ENCODE peak calls at places on chromosomes 1 and 21, in seven cellular contexts. One of them, this sample, is unnamed.

GRCh38 chr1:154467768-154468102 is 34.3 kb upstream of the TDRD10 start:
- DNase-seq in stomach: no peak
- DNase-seq in CD8-positive, alpha-beta memory T cell: no peak
- DNase-seq in cardiac muscle cell: no peak
- DNase-seq in pancreas: no peak
- DNase-seq in neuronal stem cell: no peak
- DNase-seq in keratinocyte: no peak
- DNase-seq in this sample: no peak

GRCh38 chr1:243946946-243947345 is 96.9 kb upstream of the AKT3 start:
- DNase-seq in stomach: no peak
- DNase-seq in CD8-positive, alpha-beta memory T cell: peak; percentile 51
- DNase-seq in cardiac muscle cell: peak; percentile 33
- DNase-seq in pancreas: no peak
- DNase-seq in neuronal stem cell: no peak
- DNase-seq in keratinocyte: no peak
- DNase-seq in this sample: no peak

GRCh38 chr1:169019419-169020058 is 87.0 kb upstream of the ATP1B1 start:
- DNase-seq in stomach: no peak
- DNase-seq in CD8-positive, alpha-beta memory T cell: no peak
- DNase-seq in cardiac muscle cell: no peak
- DNase-seq in pancreas: no peak
- DNase-seq in neuronal stem cell: no peak
- DNase-seq in keratinocyte: no peak
- DNase-seq in this sample: no peak

GRCh38 chr1:156694563-156694962 is 10.8 kb downstream of the CRABP2 start:
- DNase-seq in stomach: no peak
- DNase-seq in CD8-positive, alpha-beta memory T cell: no peak
- DNase-seq in cardiac muscle cell: no peak
- DNase-seq in pancreas: no peak
- DNase-seq in neuronal stem cell: no peak
- DNase-seq in keratinocyte: no peak
- DNase-seq in this sample: no peak

GRCh38 chr1:217630711-217631591 is at the start of the genes GPATCH2 and SPATA17:
- DNase-seq in stomach: peak; percentile 78
- DNase-seq in CD8-positive, alpha-beta memory T cell: peak; percentile 88
- DNase-seq in cardiac muscle cell: peak; percentile 94
- DNase-seq in pancreas: peak; percentile 77
- DNase-seq in neuronal stem cell: peak; percentile 90
- DNase-seq in keratinocyte: no peak
- DNase-seq in this sample: peak; percentile 79

GRCh38 chr21:42151148-42152074 is 67.5 kb upstream of the ABCG1 start:
- DNase-seq in stomach: no peak
- DNase-seq in CD8-positive, alpha-beta memory T cell: no peak
- DNase-seq in cardiac muscle cell: no peak
- DNase-seq in pancreas: no peak
- DNase-seq in neuronal stem cell: no peak
- DNase-seq in keratinocyte: no peak
- DNase-seq in this sample: no peak

GRCh38 chr1:41517039-41517438 is 32.6 kb upstream of the EDN2 start:
- DNase-seq in stomach: no peak
- DNase-seq in CD8-positive, alpha-beta memory T cell: no peak
- DNase-seq in cardiac muscle cell: no peak
- DNase-seq in pancreas: no peak
- DNase-seq in neuronal stem cell: no peak
- DNase-seq in keratinocyte: no peak
- DNase-seq in this sample: no peak

GRCh38 chr21:33708874-33709273 is 66.6 kb downstream of the ITSN1 start:
- DNase-seq in stomach: no peak
- DNase-seq in CD8-positive, alpha-beta memory T cell: no peak
- DNase-seq in cardiac muscle cell: no peak
- DNase-seq in pancreas: no peak
- DNase-seq in neuronal stem cell: no peak
- DNase-seq in keratinocyte: no peak
- DNase-seq in this sample: no peak

GRCh38 chr1:8026153-8026975 is at the start of gene ERRFI1:
- DNase-seq in stomach: peak; percentile 97
- DNase-seq in CD8-positive, alpha-beta memory T cell: peak; percentile 89
- DNase-seq in cardiac muscle cell: peak; percentile 98
- DNase-seq in pancreas: peak; percentile 94
- DNase-seq in neuronal stem cell: peak; percentile 96
- DNase-seq in keratinocyte: no peak
- DNase-seq in this sample: peak; percentile 92

GRCh38 chr21:41009398-41010177 is 158.4 kb upstream of the BACE2 start:
- DNase-seq in stomach: no peak
- DNase-seq in CD8-positive, alpha-beta memory T cell: no peak
- DNase-seq in cardiac muscle cell: no peak
- DNase-seq in pancreas: no peak
- DNase-seq in neuronal stem cell: no peak
- DNase-seq in keratinocyte: no peak
- DNase-seq in this sample: no peak

GRCh38 chr1:172343246-172344099 is 77.0 kb upstream of the C1orf105 start:
- DNase-seq in stomach: no peak
- DNase-seq in CD8-positive, alpha-beta memory T cell: no peak
- DNase-seq in cardiac muscle cell: peak; percentile 84
- DNase-seq in pancreas: no peak
- DNase-seq in neuronal stem cell: no peak
- DNase-seq in keratinocyte: no peak
- DNase-seq in this sample: no peak

GRCh38 chr1:28296401-28297220 is 32.2 kb upstream of the MED18 start:
- DNase-seq in stomach: no peak
- DNase-seq in CD8-positive, alpha-beta memory T cell: no peak
- DNase-seq in cardiac muscle cell: peak; percentile 94
- DNase-seq in pancreas: peak; percentile 73
- DNase-seq in neuronal stem cell: peak; percentile 54
- DNase-seq in keratinocyte: no peak
- DNase-seq in this sample: no peak

GRCh38 chr1:6448749-6449631 is 17.0 kb downstream of the TNFRSF25 start:
- DNase-seq in stomach: peak; percentile 50
- DNase-seq in CD8-positive, alpha-beta memory T cell: no peak
- DNase-seq in cardiac muscle cell: peak; percentile 35
- DNase-seq in pancreas: no peak
- DNase-seq in neuronal stem cell: no peak
- DNase-seq in keratinocyte: no peak
- DNase-seq in this sample: no peak

GRCh38 chr1:174949061-174949460 is 50.7 kb upstream of the CACYBP start:
- DNase-seq in stomach: no peak
- DNase-seq in CD8-positive, alpha-beta memory T cell: no peak
- DNase-seq in cardiac muscle cell: no peak
- DNase-seq in pancreas: no peak
- DNase-seq in neuronal stem cell: no peak
- DNase-seq in keratinocyte: no peak
- DNase-seq in this sample: no peak

GRCh38 chr21:36069713-36070573 is at the start of gene CBR1:
- DNase-seq in stomach: peak; percentile 95
- DNase-seq in CD8-positive, alpha-beta memory T cell: peak; percentile 91
- DNase-seq in cardiac muscle cell: peak; percentile 97
- DNase-seq in pancreas: peak; percentile 90
- DNase-seq in neuronal stem cell: peak; percentile 32
- DNase-seq in keratinocyte: peak; percentile 49
- DNase-seq in this sample: peak; percentile 95

GRCh38 chr1:9193226-9193625 is 41.3 kb upstream of the H6PD start:
- DNase-seq in stomach: no peak
- DNase-seq in CD8-positive, alpha-beta memory T cell: no peak
- DNase-seq in cardiac muscle cell: peak; percentile 83
- DNase-seq in pancreas: no peak
- DNase-seq in neuronal stem cell: no peak
- DNase-seq in keratinocyte: no peak
- DNase-seq in this sample: no peak

GRCh38 chr1:169534653-169535052 is 48.9 kb upstream of the SLC19A2 start:
- DNase-seq in stomach: no peak
- DNase-seq in CD8-positive, alpha-beta memory T cell: no peak
- DNase-seq in cardiac muscle cell: no peak
- DNase-seq in pancreas: no peak
- DNase-seq in neuronal stem cell: no peak
- DNase-seq in keratinocyte: no peak
- DNase-seq in this sample: no peak

GRCh38 chr1:192439373-192440025 is 122.7 kb downstream of the RGS21 start:
- DNase-seq in stomach: no peak
- DNase-seq in CD8-positive, alpha-beta memory T cell: no peak
- DNase-seq in cardiac muscle cell: peak; percentile 11
- DNase-seq in pancreas: no peak
- DNase-seq in neuronal stem cell: no peak
- DNase-seq in keratinocyte: peak; percentile 2
- DNase-seq in this sample: no peak

GRCh38 chr21:34891610-34891943 is 157.5 kb downstream of the RUNX1 start:
- DNase-seq in stomach: no peak
- DNase-seq in CD8-positive, alpha-beta memory T cell: no peak
- DNase-seq in cardiac muscle cell: no peak
- DNase-seq in pancreas: no peak
- DNase-seq in neuronal stem cell: no peak
- DNase-seq in keratinocyte: no peak
- DNase-seq in this sample: no peak

GRCh38 chr1:112369389-112370285 is 26.4 kb upstream of the CTTNBP2NL start:
- DNase-seq in stomach: peak; percentile 89
- DNase-seq in CD8-positive, alpha-beta memory T cell: peak; percentile 80
- DNase-seq in cardiac muscle cell: peak; percentile 89
- DNase-seq in pancreas: peak; percentile 77
- DNase-seq in neuronal stem cell: peak; percentile 82
- DNase-seq in keratinocyte: no peak
- DNase-seq in this sample: peak; percentile 90

GRCh38 chr1:54153548-54154439 is 994 bp upstream of the CDCP2 start:
- DNase-seq in stomach: peak; percentile 75
- DNase-seq in CD8-positive, alpha-beta memory T cell: peak; percentile 23
- DNase-seq in cardiac muscle cell: peak; percentile 88
- DNase-seq in pancreas: peak; percentile 61
- DNase-seq in neuronal stem cell: no peak
- DNase-seq in keratinocyte: no peak
- DNase-seq in this sample: peak; percentile 50

GRCh38 chr1:8889925-8890785 is 11.7 kb upstream of the ENO1 start:
- DNase-seq in stomach: peak; percentile 47
- DNase-seq in CD8-positive, alpha-beta memory T cell: no peak
- DNase-seq in cardiac muscle cell: peak; percentile 97
- DNase-seq in pancreas: peak; percentile 57
- DNase-seq in neuronal stem cell: no peak
- DNase-seq in keratinocyte: no peak
- DNase-seq in this sample: peak; percentile 72

GRCh38 chr1:14599173-14599754 is 779 bp downstream of the KAZN start:
- DNase-seq in stomach: no peak
- DNase-seq in CD8-positive, alpha-beta memory T cell: no peak
- DNase-seq in cardiac muscle cell: no peak
- DNase-seq in pancreas: no peak
- DNase-seq in neuronal stem cell: peak; percentile 48
- DNase-seq in keratinocyte: no peak
- DNase-seq in this sample: no peak

GRCh38 chr1:150268342-150268705 is 492 bp downstream of the APH1A start:
- DNase-seq in stomach: peak; percentile 40
- DNase-seq in CD8-positive, alpha-beta memory T cell: peak; percentile 70
- DNase-seq in cardiac muscle cell: peak; percentile 25
- DNase-seq in pancreas: peak; percentile 29
- DNase-seq in neuronal stem cell: no peak
- DNase-seq in keratinocyte: no peak
- DNase-seq in this sample: no peak

GRCh38 chr1:30912913-30913652 is 4.5 kb upstream of the SDC3 start:
- DNase-seq in stomach: peak; percentile 34
- DNase-seq in CD8-positive, alpha-beta memory T cell: no peak
- DNase-seq in cardiac muscle cell: peak; percentile 81
- DNase-seq in pancreas: no peak
- DNase-seq in neuronal stem cell: no peak
- DNase-seq in keratinocyte: no peak
- DNase-seq in this sample: no peak

GRCh38 chr1:218164111-218164929 is 120.8 kb upstream of the RRP15 start:
- DNase-seq in stomach: no peak
- DNase-seq in CD8-positive, alpha-beta memory T cell: no peak
- DNase-seq in cardiac muscle cell: peak; percentile 38
- DNase-seq in pancreas: no peak
- DNase-seq in neuronal stem cell: peak; percentile 65
- DNase-seq in keratinocyte: no peak
- DNase-seq in this sample: no peak

GRCh38 chr1:89602871-89603404 is 30.0 kb upstream of the LRRC8C start:
- DNase-seq in stomach: no peak
- DNase-seq in CD8-positive, alpha-beta memory T cell: no peak
- DNase-seq in cardiac muscle cell: no peak
- DNase-seq in pancreas: no peak
- DNase-seq in neuronal stem cell: no peak
- DNase-seq in keratinocyte: no peak
- DNase-seq in this sample: no peak

DNA sequence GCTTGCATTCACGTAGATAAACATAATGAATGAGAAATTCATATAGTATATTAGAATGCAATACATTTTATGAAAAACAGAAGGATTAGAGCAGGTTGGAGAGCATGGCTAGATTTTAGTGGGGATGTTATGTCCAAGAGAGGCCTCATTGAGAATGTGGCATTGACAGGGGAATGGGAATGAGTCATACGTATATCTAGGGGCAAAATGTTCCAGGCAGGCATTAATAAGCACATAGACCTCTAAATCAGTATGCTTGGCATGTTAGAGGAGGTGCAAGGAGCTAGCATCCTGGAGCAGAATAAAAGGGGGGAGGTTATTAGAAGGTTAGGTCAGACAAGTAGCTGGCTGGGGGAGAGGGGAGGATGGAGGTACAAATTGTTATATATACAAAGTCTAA is 93.0 kb downstream of the USH2A start:
- DNase-seq in stomach: no peak
- DNase-seq in CD8-positive, alpha-beta memory T cell: no peak
- DNase-seq in cardiac muscle cell: no peak
- DNase-seq in pancreas: no peak
- DNase-seq in neuronal stem cell: no peak
- DNase-seq in keratinocyte: peak; percentile 9
- DNase-seq in this sample: no peak
- H3K27ac ChIP-seq in stomach: no peak overlapping the region
- H3K27ac ChIP-seq in CD8-positive, alpha-beta memory T cell: no peak overlapping the region
- H3K27ac ChIP-seq in cardiac muscle cell: no peak overlapping the region
- H3K27ac ChIP-seq in pancreas: no peak overlapping the region
- H3K27ac ChIP-seq in neuronal stem cell: no peak overlapping the region
- H3K27ac ChIP-seq in keratinocyte: no peak overlapping the region
- H3K27ac ChIP-seq in this sample: no peak overlapping the region

DNA sequence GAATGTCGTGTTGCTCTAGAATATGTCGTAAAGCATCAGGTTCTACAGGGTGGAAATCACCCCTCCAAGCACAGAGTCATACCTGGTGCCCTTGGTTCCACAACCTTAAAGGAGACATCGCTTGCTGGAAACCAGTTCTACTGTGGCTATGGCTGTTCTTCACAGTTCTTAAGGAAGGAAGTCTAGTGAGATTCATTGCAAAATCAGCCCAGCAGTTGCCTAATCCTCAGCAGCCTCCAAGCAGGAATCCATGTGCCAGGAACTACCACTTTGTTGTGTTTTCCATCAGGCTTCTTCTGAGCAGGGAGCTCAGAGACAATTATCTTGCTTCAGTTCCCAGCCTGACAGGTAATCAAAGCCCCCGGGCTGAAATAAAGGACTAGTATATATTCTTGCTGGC is 45.0 kb upstream of the SLC35F3 start:
- DNase-seq in stomach: no peak
- DNase-seq in CD8-positive, alpha-beta memory T cell: no peak
- DNase-seq in cardiac muscle cell: no peak
- DNase-seq in pancreas: no peak
- DNase-seq in neuronal stem cell: no peak
- DNase-seq in keratinocyte: no peak
- DNase-seq in this sample: no peak
- H3K9me3 ChIP-seq in stomach: peaks cover 7% of the 10 kb centered on the region
- H3K9me3 ChIP-seq in CD8-positive, alpha-beta memory T cell: no peaks in the 10 kb centered on the region
- H3K9me3 ChIP-seq in cardiac muscle cell: no peaks in the 10 kb centered on the region
- H3K9me3 ChIP-seq in pancreas: no peaks in the 10 kb centered on the region
- H3K9me3 ChIP-seq in neuronal stem cell: no peaks in the 10 kb centered on the region
- H3K9me3 ChIP-seq in keratinocyte: no peaks in the 10 kb centered on the region
- H3K9me3 ChIP-seq in this sample: no peaks in the 10 kb centered on the region

GRCh38 chr1:93805027-93805426 is 74.0 kb downstream of the DNTTIP2 start:
- DNase-seq in stomach: no peak
- DNase-seq in CD8-positive, alpha-beta memory T cell: no peak
- DNase-seq in cardiac muscle cell: no peak
- DNase-seq in pancreas: no peak
- DNase-seq in neuronal stem cell: no peak
- DNase-seq in keratinocyte: no peak
- DNase-seq in this sample: no peak
- H3K27ac ChIP-seq in stomach: peak overlapping the region; percentile 13
- H3K27ac ChIP-seq in CD8-positive, alpha-beta memory T cell: no peak overlapping the region
- H3K27ac ChIP-seq in cardiac muscle cell: no peak overlapping the region
- H3K27ac ChIP-seq in pancreas: no peak overlapping the region
- H3K27ac ChIP-seq in neuronal stem cell: no peak overlapping the region
- H3K27ac ChIP-seq in keratinocyte: peak overlapping the region; percentile 51
- H3K27ac ChIP-seq in this sample: peak overlapping the region; percentile 9

GRCh38 chr1:201282931-201283829 is at the start of gene PKP1:
- DNase-seq in stomach: peak; percentile 49
- DNase-seq in CD8-positive, alpha-beta memory T cell: no peak
- DNase-seq in cardiac muscle cell: peak; percentile 21
- DNase-seq in pancreas: peak; percentile 17
- DNase-seq in neuronal stem cell: no peak
- DNase-seq in keratinocyte: no peak
- DNase-seq in this sample: no peak
- H3K9me3 ChIP-seq in stomach: no peaks in the 10 kb centered on the region
- H3K9me3 ChIP-seq in CD8-positive, alpha-beta memory T cell: no peaks in the 10 kb centered on the region
- H3K9me3 ChIP-seq in cardiac muscle cell: no peaks in the 10 kb centered on the region
- H3K9me3 ChIP-seq in pancreas: no peaks in the 10 kb centered on the region
- H3K9me3 ChIP-seq in neuronal stem cell: peaks cover 2% of the 10 kb centered on the region
- H3K9me3 ChIP-seq in keratinocyte: no peaks in the 10 kb centered on the region
- H3K9me3 ChIP-seq in this sample: no peaks in the 10 kb centered on the region

This sample was measured in lung.